ENCODE peak calls at places on chromosomes 16 and 17, in seven cellular contexts. E, G, L, S, W, P and Z are unnamed samples.
A peak's percentile ranks its signal among the peaks of the same experiment; 100 is the strongest.

GRCh38 chr16:844638-845348 is 44.3 kb upstream of the GNG13 start:
- DNase-seq in E (no peak), P (no peak), G (no peak), W (no peak), S (no peak), L (no peak), Z (no peak)

GRCh38 chr16:27959914-27960313 is 103.6 kb downstream of the GSG1L start:
- DNase-seq in P (no peak), E (no peak), S (no peak), W (no peak), G (no peak), L (no peak), Z (no peak)

GRCh38 chr16:85612191-85612800 is 826 bp upstream of the GSE1 start:
- DNase-seq in G (no peak), P (peak; percentile 69), L (peak; percentile 99), E (peak; percentile 84), S (peak; percentile 93), W (peak; percentile 94), Z (peak; percentile 88)

GRCh38 chr17:65100316-65101140 is 36.6 kb upstream of the RGS9 start:
- DNase-seq in P (peak; percentile 83), G (peak; percentile 78), E (peak; percentile 74), W (peak; percentile 83), L (peak; percentile 85), S (peak; percentile 58), Z (peak; percentile 96)

GRCh38 chr16:50835358-50836060 is 93.6 kb downstream of the CYLD start:
- DNase-seq in P (no peak), S (no peak), W (no peak), E (no peak), G (no peak), L (no peak), Z (no peak)

GRCh38 chr17:77011173-77012011 is 129.4 kb upstream of the SEC14L1 start:
- DNase-seq in W (peak; percentile 28), L (peak; percentile 54), P (no peak), G (peak; percentile 21), E (peak; percentile 49), S (no peak), Z (no peak)

GRCh38 chr16:28082624-28083023 is 19.1 kb upstream of the GSG1L start:
- DNase-seq in W (no peak), S (no peak), L (no peak), E (no peak), G (no peak), P (no peak), Z (no peak)

GRCh38 chr16:23125277-23125676 is 24.0 kb downstream of the USP31 start:
- DNase-seq in W (no peak), E (no peak), G (no peak), S (no peak), L (no peak), P (no peak), Z (no peak)

GRCh38 chr16:1466968-1467521 is 7.8 kb downstream of the CLCN7 start:
- DNase-seq in E (no peak), G (no peak), L (no peak), P (no peak), S (peak; percentile 53), W (no peak), Z (no peak)

GRCh38 chr16:21568502-21569189 is 30.7 kb upstream of the METTL9 start:
- DNase-seq in W (no peak), P (no peak), S (no peak), G (no peak), L (no peak), E (no peak), Z (no peak)

GRCh38 chr17:1298616-1299015 is 19.2 kb downstream of the TRARG1 start:
- DNase-seq in W (no peak), L (peak; percentile 41), S (no peak), G (peak; percentile 43), E (no peak), P (no peak), Z (no peak)

GRCh38 chr17:15930426-15930825 is 14.5 kb upstream of the ADORA2B start:
- DNase-seq in E (no peak), S (no peak), L (no peak), G (no peak), W (no peak), P (no peak), Z (peak; percentile 60)

GRCh38 chr16:19135896-19136438 is 22.2 kb downstream of the ITPRIPL2 start:
- DNase-seq in L (no peak), P (no peak), S (no peak), G (no peak), W (no peak), E (peak; percentile 29), Z (peak; percentile 50)

GRCh38 chr16:2895813-2896212 is 12.8 kb downstream of the FLYWCH2 start:
- DNase-seq in S (peak; percentile 50), W (no peak), G (no peak), P (no peak), E (no peak), L (no peak), Z (no peak)

GRCh38 chr17:28498652-28499365 is 7.3 kb upstream of the FOXN1 start:
- DNase-seq in W (no peak), L (no peak), P (no peak), G (no peak), E (no peak), S (no peak), Z (no peak)

GRCh38 chr17:82214012-82214628 is 1.5 kb upstream of the CCDC57 start:
- DNase-seq in S (no peak), W (no peak), P (no peak), E (no peak), G (no peak), L (no peak), Z (no peak)

GRCh38 chr17:28368306-28368831 is 1.7 kb downstream of the VTN start:
- DNase-seq in P (no peak), L (no peak), S (no peak), W (no peak), G (no peak), E (no peak), Z (no peak)

GRCh38 chr16:19130852-19131808 is 17.4 kb downstream of the ITPRIPL2 start:
- DNase-seq in W (peak; percentile 48), P (no peak), G (no peak), L (peak; percentile 73), E (peak; percentile 77), S (no peak), Z (peak; percentile 73)

GRCh38 chr17:77602062-77602746 is 356.3 kb upstream of the TNRC6C start:
- DNase-seq in S (no peak), W (peak; percentile 32), E (peak; percentile 34), G (no peak), P (no peak), L (peak; percentile 89), Z (peak; percentile 89)

GRCh38 chr16:75203667-75204409 is 3.1 kb downstream of the CTRB2 start:
- DNase-seq in L (no peak), P (no peak), G (no peak), W (no peak), S (no peak), E (no peak), Z (no peak)

GRCh38 chr16:89343501-89344291 is 126.2 kb downstream of the ZNF778 start:
- DNase-seq in E (peak; percentile 90), L (peak; percentile 37), S (peak; percentile 50), W (no peak), P (no peak), G (no peak), Z (no peak)

GRCh38 chr17:49496183-49496865 is 1.2 kb downstream of the NGFR start:
- DNase-seq in G (peak; percentile 88), L (peak; percentile 89), E (peak; percentile 25), P (peak; percentile 87), W (peak; percentile 75), S (no peak), Z (peak; percentile 86)

GRCh38 chr16:3999479-3999868 is 116.8 kb downstream of the ADCY9 start:
- DNase-seq in G (no peak), S (no peak), W (no peak), E (peak; percentile 63), P (no peak), L (peak; percentile 79), Z (no peak)

GRCh38 chr17:78302478-78302877 is 57.4 kb downstream of the SOCS3 start:
- DNase-seq in L (no peak), E (no peak), S (no peak), P (no peak), W (no peak), G (no peak), Z (no peak)

GRCh38 chr16:11621539-11621919 is 34.8 kb upstream of the LITAF start:
- DNase-seq in S (no peak), L (no peak), G (no peak), P (no peak), W (no peak), E (no peak), Z (no peak)

GRCh38 chr17:9212376-9213310 is 191.3 kb downstream of the NTN1 start:
- DNase-seq in G (no peak), S (no peak), L (no peak), W (no peak), P (no peak), E (no peak), Z (no peak)

GRCh38 chr16:55030944-55031343 is 100.3 kb downstream of the IRX5 start:
- DNase-seq in S (no peak), L (no peak), W (no peak), G (no peak), E (no peak), P (no peak), Z (no peak)

GRCh38 chr16:84689126-84689525 is 10.7 kb upstream of the USP10 start:
- DNase-seq in L (peak; percentile 75), W (no peak), S (no peak), G (no peak), E (peak; percentile 87), P (no peak), Z (no peak)

GRCh38 chr16:82535262-82535661 is 91.5 kb upstream of the CDH13 start:
- DNase-seq in L (no peak), E (no peak), W (no peak), S (no peak), G (no peak), P (no peak), Z (no peak)

GRCh38 chr17:4440021-4440420 is 6.3 kb downstream of the SPNS3 start:
- DNase-seq in W (no peak), P (no peak), G (no peak), L (no peak), E (no peak), S (no peak), Z (no peak)

GRCh38 chr17:75996665-75997590 is 3.7 kb upstream of the CDK3 start:
- DNase-seq in E (peak; percentile 44), S (peak; percentile 86), P (no peak), L (peak; percentile 87), G (no peak), W (peak; percentile 55), Z (no peak)